ENCODE peak calls at places on chromosomes 4 and X, in ten cellular contexts. One of them, this sample, is unnamed.

GRCh38 chr4:34318773-34319172 is 1925.5 kb downstream of the ARAP2 start:
- DNase-seq in activated CD4-positive, CD25-positive, alpha-beta regulatory T cell: no peak
- DNase-seq in GM23248: no peak
- DNase-seq in lung: no peak
- DNase-seq in HS-5: no peak
- DNase-seq in tibial nerve: no peak
- DNase-seq in Ammon's horn: no peak
- DNase-seq in stimulated activated CD8-positive, alpha-beta memory T cell treated with anti-CD3 and anti-CD28 coated beads, Interleukin-4, amount 100 ng/mL, for 48 hours: no peak
- DNase-seq in upper lobe of right lung: no peak
- DNase-seq in AG08396: no peak
- DNase-seq in this sample: no peak

GRCh38 chr4:10456270-10457254 is 664 bp downstream of the ZNF518B start:
- DNase-seq in lung: peak
- DNase-seq in tibial nerve: no peak
- DNase-seq in AG08396: peak
- DNase-seq in stimulated activated CD8-positive, alpha-beta memory T cell treated with anti-CD3 and anti-CD28 coated beads, Interleukin-4, amount 100 ng/mL, for 48 hours: peak
- DNase-seq in GM23248: peak
- DNase-seq in upper lobe of right lung: peak
- DNase-seq in HS-5: no peak
- DNase-seq in activated CD4-positive, CD25-positive, alpha-beta regulatory T cell: peak
- DNase-seq in Ammon's horn: peak
- DNase-seq in this sample: peak

GRCh38 chrX:34655496-34656258 is 1.4 kb downstream of the TMEM47 start:
- DNase-seq in lung: no peak
- DNase-seq in Ammon's horn: no peak
- DNase-seq in AG08396: no peak
- DNase-seq in tibial nerve: no peak
- DNase-seq in GM23248: peak
- DNase-seq in stimulated activated CD8-positive, alpha-beta memory T cell treated with anti-CD3 and anti-CD28 coated beads, Interleukin-4, amount 100 ng/mL, for 48 hours: no peak
- DNase-seq in upper lobe of right lung: no peak
- DNase-seq in activated CD4-positive, CD25-positive, alpha-beta regulatory T cell: no peak
- DNase-seq in HS-5: no peak
- DNase-seq in this sample: no peak

GRCh38 chrX:83819304-83819703 is 41.6 kb upstream of the CYLC1 start:
- DNase-seq in tibial nerve: no peak
- DNase-seq in upper lobe of right lung: no peak
- DNase-seq in stimulated activated CD8-positive, alpha-beta memory T cell treated with anti-CD3 and anti-CD28 coated beads, Interleukin-4, amount 100 ng/mL, for 48 hours: no peak
- DNase-seq in activated CD4-positive, CD25-positive, alpha-beta regulatory T cell: no peak
- DNase-seq in HS-5: no peak
- DNase-seq in Ammon's horn: no peak
- DNase-seq in AG08396: no peak
- DNase-seq in lung: no peak
- DNase-seq in GM23248: no peak
- DNase-seq in this sample: no peak

GRCh38 chrX:154490021-154490413 is 412 bp downstream of the SLC10A3 start:
- DNase-seq in Ammon's horn: no peak
- DNase-seq in upper lobe of right lung: peak
- DNase-seq in lung: no peak
- DNase-seq in activated CD4-positive, CD25-positive, alpha-beta regulatory T cell: no peak
- DNase-seq in HS-5: no peak
- DNase-seq in GM23248: peak
- DNase-seq in stimulated activated CD8-positive, alpha-beta memory T cell treated with anti-CD3 and anti-CD28 coated beads, Interleukin-4, amount 100 ng/mL, for 48 hours: peak
- DNase-seq in tibial nerve: no peak
- DNase-seq in AG08396: peak
- DNase-seq in this sample: no peak

GRCh38 chr4:173490817-173491518 is 39.1 kb downstream of the HAND2 start:
- DNase-seq in HS-5: peak
- DNase-seq in activated CD4-positive, CD25-positive, alpha-beta regulatory T cell: no peak
- DNase-seq in AG08396: peak
- DNase-seq in lung: no peak
- DNase-seq in GM23248: peak
- DNase-seq in Ammon's horn: no peak
- DNase-seq in upper lobe of right lung: no peak
- DNase-seq in tibial nerve: no peak
- DNase-seq in stimulated activated CD8-positive, alpha-beta memory T cell treated with anti-CD3 and anti-CD28 coated beads, Interleukin-4, amount 100 ng/mL, for 48 hours: no peak
- DNase-seq in this sample: no peak

GRCh38 chr4:144754562-144755410 is 108.8 kb downstream of the HHIP start:
- DNase-seq in HS-5: no peak
- DNase-seq in stimulated activated CD8-positive, alpha-beta memory T cell treated with anti-CD3 and anti-CD28 coated beads, Interleukin-4, amount 100 ng/mL, for 48 hours: no peak
- DNase-seq in tibial nerve: no peak
- DNase-seq in activated CD4-positive, CD25-positive, alpha-beta regulatory T cell: no peak
- DNase-seq in upper lobe of right lung: no peak
- DNase-seq in GM23248: peak
- DNase-seq in lung: no peak
- DNase-seq in Ammon's horn: peak
- DNase-seq in AG08396: peak
- DNase-seq in this sample: no peak

GRCh38 chrX:42869011-42869410 is 91.0 kb upstream of the PPP1R2C start:
- DNase-seq in Ammon's horn: no peak
- DNase-seq in HS-5: no peak
- DNase-seq in tibial nerve: no peak
- DNase-seq in AG08396: no peak
- DNase-seq in activated CD4-positive, CD25-positive, alpha-beta regulatory T cell: no peak
- DNase-seq in stimulated activated CD8-positive, alpha-beta memory T cell treated with anti-CD3 and anti-CD28 coated beads, Interleukin-4, amount 100 ng/mL, for 48 hours: no peak
- DNase-seq in GM23248: no peak
- DNase-seq in lung: no peak
- DNase-seq in upper lobe of right lung: no peak
- DNase-seq in this sample: no peak

GRCh38 chrX:135421537-135421931 is 210 bp upstream of the SMIM10L2A start:
- DNase-seq in activated CD4-positive, CD25-positive, alpha-beta regulatory T cell: peak
- DNase-seq in AG08396: peak
- DNase-seq in Ammon's horn: peak
- DNase-seq in GM23248: peak
- DNase-seq in tibial nerve: peak
- DNase-seq in upper lobe of right lung: peak
- DNase-seq in HS-5: peak
- DNase-seq in stimulated activated CD8-positive, alpha-beta memory T cell treated with anti-CD3 and anti-CD28 coated beads, Interleukin-4, amount 100 ng/mL, for 48 hours: peak
- DNase-seq in lung: peak
- DNase-seq in this sample: peak

GRCh38 chrX:94831364-94831763 is 1157.4 kb downstream of the FAM133A start:
- DNase-seq in lung: no peak
- DNase-seq in Ammon's horn: peak
- DNase-seq in GM23248: peak
- DNase-seq in AG08396: no peak
- DNase-seq in upper lobe of right lung: no peak
- DNase-seq in stimulated activated CD8-positive, alpha-beta memory T cell treated with anti-CD3 and anti-CD28 coated beads, Interleukin-4, amount 100 ng/mL, for 48 hours: no peak
- DNase-seq in activated CD4-positive, CD25-positive, alpha-beta regulatory T cell: no peak
- DNase-seq in HS-5: no peak
- DNase-seq in tibial nerve: no peak
- DNase-seq in this sample: no peak

GRCh38 chrX:57573754-57574153 is 18.1 kb upstream of the ZXDB start:
- DNase-seq in HS-5: no peak
- DNase-seq in GM23248: peak
- DNase-seq in tibial nerve: no peak
- DNase-seq in upper lobe of right lung: no peak
- DNase-seq in AG08396: no peak
- DNase-seq in lung: no peak
- DNase-seq in stimulated activated CD8-positive, alpha-beta memory T cell treated with anti-CD3 and anti-CD28 coated beads, Interleukin-4, amount 100 ng/mL, for 48 hours: no peak
- DNase-seq in activated CD4-positive, CD25-positive, alpha-beta regulatory T cell: no peak
- DNase-seq in Ammon's horn: no peak
- DNase-seq in this sample: no peak

GRCh38 chr4:17578482-17578891 is 1.5 kb downstream of the LAP3 start:
- DNase-seq in tibial nerve: no peak
- DNase-seq in AG08396: peak
- DNase-seq in Ammon's horn: no peak
- DNase-seq in activated CD4-positive, CD25-positive, alpha-beta regulatory T cell: no peak
- DNase-seq in upper lobe of right lung: no peak
- DNase-seq in lung: no peak
- DNase-seq in GM23248: no peak
- DNase-seq in stimulated activated CD8-positive, alpha-beta memory T cell treated with anti-CD3 and anti-CD28 coated beads, Interleukin-4, amount 100 ng/mL, for 48 hours: no peak
- DNase-seq in HS-5: no peak
- DNase-seq in this sample: no peak

GRCh38 chr4:53562409-53562808 is 28.9 kb downstream of the LNX1 start:
- DNase-seq in stimulated activated CD8-positive, alpha-beta memory T cell treated with anti-CD3 and anti-CD28 coated beads, Interleukin-4, amount 100 ng/mL, for 48 hours: no peak
- DNase-seq in tibial nerve: no peak
- DNase-seq in lung: no peak
- DNase-seq in upper lobe of right lung: no peak
- DNase-seq in AG08396: no peak
- DNase-seq in HS-5: no peak
- DNase-seq in Ammon's horn: no peak
- DNase-seq in activated CD4-positive, CD25-positive, alpha-beta regulatory T cell: no peak
- DNase-seq in GM23248: no peak
- DNase-seq in this sample: no peak

GRCh38 chr4:87243426-87244053 is 23.1 kb upstream of the KLHL8 start:
- DNase-seq in stimulated activated CD8-positive, alpha-beta memory T cell treated with anti-CD3 and anti-CD28 coated beads, Interleukin-4, amount 100 ng/mL, for 48 hours: no peak
- DNase-seq in tibial nerve: no peak
- DNase-seq in activated CD4-positive, CD25-positive, alpha-beta regulatory T cell: no peak
- DNase-seq in Ammon's horn: no peak
- DNase-seq in lung: no peak
- DNase-seq in GM23248: peak
- DNase-seq in AG08396: no peak
- DNase-seq in HS-5: no peak
- DNase-seq in upper lobe of right lung: no peak
- DNase-seq in this sample: no peak

GRCh38 chr4:169208090-169208455 is 62.7 kb downstream of the SH3RF1 start:
- DNase-seq in Ammon's horn: no peak
- DNase-seq in upper lobe of right lung: no peak
- DNase-seq in AG08396: no peak
- DNase-seq in GM23248: no peak
- DNase-seq in HS-5: no peak
- DNase-seq in activated CD4-positive, CD25-positive, alpha-beta regulatory T cell: no peak
- DNase-seq in stimulated activated CD8-positive, alpha-beta memory T cell treated with anti-CD3 and anti-CD28 coated beads, Interleukin-4, amount 100 ng/mL, for 48 hours: no peak
- DNase-seq in tibial nerve: no peak
- DNase-seq in lung: no peak
- DNase-seq in this sample: no peak

GRCh38 chrX:43939187-43939926 is 33.8 kb downstream of the NDP start:
- DNase-seq in GM23248: peak
- DNase-seq in AG08396: no peak
- DNase-seq in activated CD4-positive, CD25-positive, alpha-beta regulatory T cell: no peak
- DNase-seq in stimulated activated CD8-positive, alpha-beta memory T cell treated with anti-CD3 and anti-CD28 coated beads, Interleukin-4, amount 100 ng/mL, for 48 hours: no peak
- DNase-seq in tibial nerve: no peak
- DNase-seq in lung: no peak
- DNase-seq in Ammon's horn: peak
- DNase-seq in HS-5: no peak
- DNase-seq in upper lobe of right lung: no peak
- DNase-seq in this sample: no peak

GRCh38 chr4:144174401-144175067 is 34.0 kb upstream of the GYPA start:
- DNase-seq in GM23248: peak
- DNase-seq in upper lobe of right lung: no peak
- DNase-seq in tibial nerve: no peak
- DNase-seq in activated CD4-positive, CD25-positive, alpha-beta regulatory T cell: no peak
- DNase-seq in AG08396: peak
- DNase-seq in lung: no peak
- DNase-seq in stimulated activated CD8-positive, alpha-beta memory T cell treated with anti-CD3 and anti-CD28 coated beads, Interleukin-4, amount 100 ng/mL, for 48 hours: no peak
- DNase-seq in HS-5: peak
- DNase-seq in Ammon's horn: peak
- DNase-seq in this sample: no peak

GRCh38 chr4:150584198-150584593 is 2.2 kb downstream of the MAB21L2 start:
- DNase-seq in AG08396: no peak
- DNase-seq in GM23248: no peak
- DNase-seq in Ammon's horn: no peak
- DNase-seq in tibial nerve: no peak
- DNase-seq in upper lobe of right lung: no peak
- DNase-seq in lung: no peak
- DNase-seq in stimulated activated CD8-positive, alpha-beta memory T cell treated with anti-CD3 and anti-CD28 coated beads, Interleukin-4, amount 100 ng/mL, for 48 hours: no peak
- DNase-seq in activated CD4-positive, CD25-positive, alpha-beta regulatory T cell: no peak
- DNase-seq in HS-5: no peak
- DNase-seq in this sample: no peak

GRCh38 chrX:97057349-97057909 is 173.7 kb downstream of the RPA4 start:
- DNase-seq in lung: no peak
- DNase-seq in AG08396: no peak
- DNase-seq in upper lobe of right lung: no peak
- DNase-seq in GM23248: no peak
- DNase-seq in activated CD4-positive, CD25-positive, alpha-beta regulatory T cell: no peak
- DNase-seq in HS-5: no peak
- DNase-seq in stimulated activated CD8-positive, alpha-beta memory T cell treated with anti-CD3 and anti-CD28 coated beads, Interleukin-4, amount 100 ng/mL, for 48 hours: no peak
- DNase-seq in tibial nerve: no peak
- DNase-seq in Ammon's horn: peak
- DNase-seq in this sample: no peak

GRCh38 chr4:133154725-133155124 is 5.6 kb downstream of the PCDH10 start:
- DNase-seq in activated CD4-positive, CD25-positive, alpha-beta regulatory T cell: no peak
- DNase-seq in stimulated activated CD8-positive, alpha-beta memory T cell treated with anti-CD3 and anti-CD28 coated beads, Interleukin-4, amount 100 ng/mL, for 48 hours: no peak
- DNase-seq in HS-5: peak
- DNase-seq in GM23248: peak
- DNase-seq in Ammon's horn: peak
- DNase-seq in lung: no peak
- DNase-seq in AG08396: peak
- DNase-seq in upper lobe of right lung: no peak
- DNase-seq in tibial nerve: no peak
- DNase-seq in this sample: no peak

GRCh38 chrX:15436220-15436619 is 52.0 kb upstream of the VEGFD start:
- DNase-seq in upper lobe of right lung: no peak
- DNase-seq in lung: no peak
- DNase-seq in stimulated activated CD8-positive, alpha-beta memory T cell treated with anti-CD3 and anti-CD28 coated beads, Interleukin-4, amount 100 ng/mL, for 48 hours: no peak
- DNase-seq in activated CD4-positive, CD25-positive, alpha-beta regulatory T cell: no peak
- DNase-seq in GM23248: peak
- DNase-seq in AG08396: no peak
- DNase-seq in HS-5: no peak
- DNase-seq in Ammon's horn: no peak
- DNase-seq in tibial nerve: no peak
- DNase-seq in this sample: no peak

GRCh38 chr4:2954358-2955185 is 8.6 kb downstream of the NOP14 start:
- DNase-seq in activated CD4-positive, CD25-positive, alpha-beta regulatory T cell: no peak
- DNase-seq in AG08396: no peak
- DNase-seq in tibial nerve: no peak
- DNase-seq in lung: no peak
- DNase-seq in Ammon's horn: no peak
- DNase-seq in GM23248: no peak
- DNase-seq in stimulated activated CD8-positive, alpha-beta memory T cell treated with anti-CD3 and anti-CD28 coated beads, Interleukin-4, amount 100 ng/mL, for 48 hours: peak
- DNase-seq in HS-5: no peak
- DNase-seq in upper lobe of right lung: no peak
- DNase-seq in this sample: no peak

GRCh38 chrX:39331062-39331704 is 529.9 kb downstream of the MID1IP1 start:
- DNase-seq in tibial nerve: no peak
- DNase-seq in stimulated activated CD8-positive, alpha-beta memory T cell treated with anti-CD3 and anti-CD28 coated beads, Interleukin-4, amount 100 ng/mL, for 48 hours: peak
- DNase-seq in HS-5: no peak
- DNase-seq in Ammon's horn: no peak
- DNase-seq in GM23248: no peak
- DNase-seq in activated CD4-positive, CD25-positive, alpha-beta regulatory T cell: no peak
- DNase-seq in upper lobe of right lung: no peak
- DNase-seq in AG08396: no peak
- DNase-seq in lung: no peak
- DNase-seq in this sample: no peak

GRCh38 chrX:112945796-112946195 is 105.2 kb upstream of the AMOT start:
- DNase-seq in AG08396: no peak
- DNase-seq in lung: no peak
- DNase-seq in tibial nerve: no peak
- DNase-seq in Ammon's horn: no peak
- DNase-seq in HS-5: no peak
- DNase-seq in activated CD4-positive, CD25-positive, alpha-beta regulatory T cell: no peak
- DNase-seq in GM23248: no peak
- DNase-seq in upper lobe of right lung: no peak
- DNase-seq in stimulated activated CD8-positive, alpha-beta memory T cell treated with anti-CD3 and anti-CD28 coated beads, Interleukin-4, amount 100 ng/mL, for 48 hours: no peak
- DNase-seq in this sample: no peak

GRCh38 chr4:77501240-77501639 is 104.4 kb upstream of the CXCL13 start:
- DNase-seq in tibial nerve: no peak
- DNase-seq in Ammon's horn: no peak
- DNase-seq in GM23248: no peak
- DNase-seq in upper lobe of right lung: no peak
- DNase-seq in activated CD4-positive, CD25-positive, alpha-beta regulatory T cell: no peak
- DNase-seq in lung: no peak
- DNase-seq in HS-5: no peak
- DNase-seq in stimulated activated CD8-positive, alpha-beta memory T cell treated with anti-CD3 and anti-CD28 coated beads, Interleukin-4, amount 100 ng/mL, for 48 hours: no peak
- DNase-seq in AG08396: no peak
- DNase-seq in this sample: no peak

GRCh38 chr4:143587703-143588102 is 74.2 kb downstream of the SMARCA5 start:
- DNase-seq in Ammon's horn: no peak
- DNase-seq in HS-5: no peak
- DNase-seq in activated CD4-positive, CD25-positive, alpha-beta regulatory T cell: no peak
- DNase-seq in stimulated activated CD8-positive, alpha-beta memory T cell treated with anti-CD3 and anti-CD28 coated beads, Interleukin-4, amount 100 ng/mL, for 48 hours: no peak
- DNase-seq in AG08396: no peak
- DNase-seq in GM23248: peak
- DNase-seq in tibial nerve: no peak
- DNase-seq in lung: no peak
- DNase-seq in upper lobe of right lung: no peak
- DNase-seq in this sample: no peak

GRCh38 chrX:55057691-55058249 is 17.1 kb upstream of the PAGE2B start:
- DNase-seq in HS-5: no peak
- DNase-seq in lung: no peak
- DNase-seq in upper lobe of right lung: no peak
- DNase-seq in stimulated activated CD8-positive, alpha-beta memory T cell treated with anti-CD3 and anti-CD28 coated beads, Interleukin-4, amount 100 ng/mL, for 48 hours: peak
- DNase-seq in Ammon's horn: peak
- DNase-seq in activated CD4-positive, CD25-positive, alpha-beta regulatory T cell: peak
- DNase-seq in GM23248: peak
- DNase-seq in AG08396: peak
- DNase-seq in tibial nerve: peak
- DNase-seq in this sample: no peak

GRCh38 chr4:100288167-100288566 is 97.9 kb upstream of the DDIT4L start:
- DNase-seq in HS-5: peak
- DNase-seq in Ammon's horn: peak
- DNase-seq in activated CD4-positive, CD25-positive, alpha-beta regulatory T cell: no peak
- DNase-seq in lung: no peak
- DNase-seq in tibial nerve: no peak
- DNase-seq in upper lobe of right lung: no peak
- DNase-seq in stimulated activated CD8-positive, alpha-beta memory T cell treated with anti-CD3 and anti-CD28 coated beads, Interleukin-4, amount 100 ng/mL, for 48 hours: no peak
- DNase-seq in AG08396: no peak
- DNase-seq in GM23248: peak
- DNase-seq in this sample: no peak